ENCODE peak calls at places on chromosome X, in eight cellular contexts. B is GM12878; T is cardiac muscle cell; P is CD8-positive, alpha-beta T cell; O is Caco-2; D is Peyer's patch; Q is stomach; F is Karpas-422. S is an unnamed sample.

GRCh38 chrX:56233682-56234081 is 1.5 kb downstream of the KLF8 start:
- DNase-seq in O (no peak), Q (no peak), T (peak; percentile 38), D (peak; percentile 52), P (no peak), B (peak; percentile 60), F (no peak), S (peak; percentile 33)

GRCh38 chrX:23317799-23318724 is 16.6 kb upstream of the PTCHD1 start:
- DNase-seq in T (peak; percentile 34), B (no peak), Q (no peak), F (peak; percentile 77), O (peak; percentile 34), P (peak; percentile 13), D (no peak), S (no peak)

GRCh38 chrX:120334603-120335002 is 23.3 kb upstream of the TMEM255A start:
- DNase-seq in O (no peak), F (no peak), T (no peak), D (no peak), P (no peak), Q (no peak), B (no peak), S (no peak)

GRCh38 chrX:149803458-149804062 is 21.8 kb downstream of the MAGEA9 start:
- DNase-seq in B (no peak), T (no peak), P (no peak), Q (no peak), O (no peak), F (no peak), D (no peak), S (no peak)

GRCh38 chrX:77731821-77732419 is 54.1 kb downstream of the ATRX start:
- DNase-seq in O (no peak), P (no peak), Q (no peak), F (no peak), B (no peak), D (no peak), T (no peak), S (no peak)

GRCh38 chrX:79270401-79270800 is 96.7 kb downstream of the ITM2A start:
- DNase-seq in O (peak; percentile 3), F (peak; percentile 63), D (peak; percentile 80), B (peak; percentile 63), Q (peak; percentile 31), P (peak; percentile 71), T (peak; percentile 74), S (no peak)

GRCh38 chrX:134365923-134366322 is 94.0 kb upstream of the HPRT1 start:
- DNase-seq in D (no peak), O (no peak), F (no peak), Q (no peak), T (no peak), B (no peak), P (no peak), S (no peak)

GRCh38 chrX:48698306-48698705 is 1.8 kb downstream of the SUV39H1 start:
- DNase-seq in T (no peak), O (no peak), B (no peak), Q (no peak), F (no peak), P (no peak), D (no peak), S (no peak)

GRCh38 chrX:41337140-41337539 is 3.2 kb downstream of the DDX3X start:
- DNase-seq in F (no peak), P (no peak), D (no peak), Q (no peak), O (no peak), T (no peak), B (no peak), S (no peak)

GRCh38 chrX:41334866-41335589 is 1.1 kb downstream of the DDX3X start:
- DNase-seq in O (no peak), F (peak; percentile 73), T (peak; percentile 73), Q (peak; percentile 69), B (no peak), P (peak; percentile 61), D (peak; percentile 63), S (peak; percentile 74)

GRCh38 chrX:41336447-41336846 is 2.5 kb downstream of the DDX3X start:
- DNase-seq in F (no peak), O (no peak), B (no peak), T (no peak), D (no peak), P (no peak), Q (no peak), S (no peak)

GRCh38 chrX:41333994-41334865 is at the start of gene DDX3X:
- DNase-seq in P (peak; percentile 80), Q (peak; percentile 92), O (peak; percentile 84), F (peak; percentile 94), D (peak; percentile 90), T (peak; percentile 87), B (peak; percentile 44), S (peak; percentile 92)

DNA sequence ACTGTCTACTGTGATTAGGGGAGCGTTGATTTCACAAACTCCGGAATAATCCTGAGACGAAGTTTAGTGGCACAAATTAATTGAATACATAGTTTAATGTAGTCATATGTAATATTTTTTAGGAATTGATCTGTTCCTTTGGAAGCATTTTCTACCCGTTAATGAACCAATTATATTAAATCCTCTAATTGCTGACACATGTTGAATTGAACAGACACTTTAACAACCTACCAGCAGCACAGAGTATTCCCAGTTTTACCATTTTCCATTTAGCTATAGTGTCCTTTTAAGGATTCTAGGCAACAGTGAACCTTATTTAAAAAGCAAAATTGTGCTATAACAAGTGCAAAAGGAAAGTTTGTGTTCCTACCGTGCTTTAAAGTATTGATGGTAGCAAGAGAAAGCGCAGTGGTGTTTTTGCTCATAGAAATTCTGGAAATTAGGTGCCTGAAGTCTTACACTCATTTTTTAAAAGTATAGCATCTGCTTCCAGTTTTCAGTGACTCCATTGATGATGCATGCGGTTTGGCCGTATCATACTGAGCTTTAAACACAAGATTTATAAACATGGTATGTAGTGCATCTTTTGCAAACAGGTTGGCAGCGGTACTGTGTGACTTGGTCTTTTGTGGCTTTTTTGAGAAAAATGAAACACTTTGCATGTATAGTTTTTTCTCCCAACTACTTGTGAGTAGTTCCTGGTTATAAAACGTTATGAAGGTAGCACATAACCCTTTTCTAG is 1.8 kb downstream of the DDX3X start:
- DNase-seq in D (no peak), Q (no peak), P (no peak), O (no peak), F (peak; percentile 39), B (no peak), T (no peak), S (no peak)
- H3K4me1 ChIP-seq in D (no peaks in the 10 kb centered on the region), Q (peaks cover 72% of the 10 kb centered on the region), P (peaks cover 26% of the 10 kb centered on the region), O (peaks cover 8% of the 10 kb centered on the region), F (peaks cover 53% of the 10 kb centered on the region), B (peaks cover 5% of the 10 kb centered on the region), T (peaks cover 18% of the 10 kb centered on the region), S (peaks cover 13% of the 10 kb centered on the region)

DNA sequence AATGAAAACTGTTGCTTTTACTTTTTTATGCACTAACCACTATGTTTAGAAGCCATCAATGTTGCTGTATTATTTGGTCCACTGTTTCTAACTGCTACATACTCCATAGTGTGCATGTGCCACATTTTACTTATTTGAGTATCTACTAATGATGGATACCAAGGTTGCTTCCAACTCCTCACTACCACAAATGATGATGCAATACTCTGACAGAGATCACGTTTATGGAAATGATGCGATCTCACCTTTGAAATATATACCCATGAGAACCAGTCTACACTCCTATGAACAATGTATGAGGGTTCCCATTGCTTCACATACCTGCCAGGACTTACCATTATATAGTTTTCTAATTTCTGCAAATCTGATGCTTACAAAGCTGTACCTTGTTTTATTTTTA is 44.2 kb downstream of the HUWE1 start:
- DNase-seq in O (no peak), F (no peak), P (no peak), D (no peak), B (no peak), Q (no peak), T (no peak), S (no peak)
- H3K36me3 ChIP-seq in O (no peaks in the 10 kb centered on the region), F (peaks cover 48% of the 10 kb centered on the region), P (peaks cover 19% of the 10 kb centered on the region), D (no peaks in the 10 kb centered on the region), B (peaks cover 1% of the 10 kb centered on the region), Q (peaks cover 84% of the 10 kb centered on the region), T (peaks cover 47% of the 10 kb centered on the region), S (no peaks in the 10 kb centered on the region)

GRCh38 chrX:39764441-39764914 is 333.3 kb downstream of the BCOR start:
- DNase-seq in D (no peak), O (no peak), B (no peak), T (peak; percentile 57), F (no peak), Q (no peak), P (no peak), S (no peak)
- H3K4me1 ChIP-seq in D (no peaks in the 10 kb centered on the region), O (peaks cover 18% of the 10 kb centered on the region), B (no peaks in the 10 kb centered on the region), T (peaks cover 14% of the 10 kb centered on the region), F (no peaks in the 10 kb centered on the region), Q (peaks cover 11% of the 10 kb centered on the region), P (peaks cover 13% of the 10 kb centered on the region), S (peaks cover under 1% of the 10 kb centered on the region)

GRCh38 chrX:117987376-117987775 is 129.2 kb downstream of the KLHL13 start:
- DNase-seq in O (no peak), P (no peak), B (no peak), T (no peak), Q (no peak), D (no peak), F (no peak), S (no peak)

GRCh38 chrX:117990438-117990837 is 126.2 kb downstream of the KLHL13 start:
- DNase-seq in D (no peak), B (no peak), T (no peak), F (no peak), O (no peak), Q (no peak), P (no peak), S (no peak)

GRCh38 chrX:117989512-117989911 is 127.1 kb downstream of the KLHL13 start:
- DNase-seq in P (no peak), T (no peak), F (no peak), O (no peak), B (no peak), Q (no peak), D (no peak), S (no peak)

GRCh38 chrX:117982702-117983392 is 133.8 kb downstream of the KLHL13 start:
- DNase-seq in Q (no peak), D (no peak), B (no peak), P (no peak), O (no peak), T (no peak), F (no peak), S (no peak)

GRCh38 chrX:117985241-117985640 is 131.4 kb downstream of the KLHL13 start:
- DNase-seq in O (peak; percentile 4), F (peak; percentile 62), B (no peak), T (no peak), D (no peak), Q (peak; percentile 30), P (no peak), S (no peak)
- H3K36me3 ChIP-seq in O (no peaks in the 10 kb centered on the region), F (no peaks in the 10 kb centered on the region), B (no peaks in the 10 kb centered on the region), T (no peaks in the 10 kb centered on the region), D (no peaks in the 10 kb centered on the region), Q (no peaks in the 10 kb centered on the region), P (no peaks in the 10 kb centered on the region), S (no peaks in the 10 kb centered on the region)

GRCh38 chrX:41799661-41800060 is 75.7 kb downstream of the GPR82 start:
- DNase-seq in O (no peak), P (no peak), D (no peak), F (no peak), T (no peak), B (no peak), Q (no peak), S (no peak)

GRCh38 chrX:41796050-41796449 is 72.1 kb downstream of the GPR82 start:
- DNase-seq in O (no peak), Q (no peak), B (no peak), F (no peak), P (no peak), D (no peak), T (no peak), S (no peak)

DNA sequence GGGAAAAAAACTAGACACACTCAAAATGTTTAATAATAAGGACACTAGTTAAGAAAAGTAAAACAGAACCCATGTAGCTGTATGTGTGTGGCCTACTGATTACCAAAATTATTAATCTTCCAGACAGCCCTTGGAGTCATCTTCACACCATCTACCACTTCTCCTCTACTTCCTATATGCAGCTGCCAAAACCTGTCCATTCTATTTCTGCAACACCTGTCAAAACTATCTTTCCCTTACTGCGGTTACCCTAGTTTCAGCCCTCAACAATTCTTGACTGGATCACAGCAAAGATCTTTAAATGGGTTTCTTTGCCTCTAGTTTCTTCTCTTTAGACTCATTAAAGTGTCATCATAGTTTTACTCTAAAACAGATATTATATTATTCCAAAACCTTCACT is 72.6 kb downstream of the GPR82 start:
- DNase-seq in B (no peak), D (no peak), O (no peak), F (no peak), P (no peak), Q (no peak), T (no peak), S (no peak)
- H3K4me1 ChIP-seq in B (no peaks in the 10 kb centered on the region), D (no peaks in the 10 kb centered on the region), O (no peaks in the 10 kb centered on the region), F (no peaks in the 10 kb centered on the region), P (peaks cover 13% of the 10 kb centered on the region), Q (no peaks in the 10 kb centered on the region), T (peaks cover 24% of the 10 kb centered on the region), S (no peaks in the 10 kb centered on the region)

S was measured in pancreas.